ENCODE peak calls at places on chromosome 1, in five cellular contexts. X, P, D, Z and T are unnamed samples.
A peak's percentile ranks its signal among the peaks of the same experiment; 100 is the strongest.

GRCh38 chr1:232474821-232475220 is 155.1 kb downstream of the SIPA1L2 start:
- DNase-seq in X (no peak), P (no peak), D (no peak), Z (no peak), T (no peak)

GRCh38 chr1:23865543-23865930 is 2.6 kb downstream of the FUCA1 start:
- DNase-seq in X (peak; percentile 77), P (no peak), D (no peak), Z (peak; percentile 14), T (no peak)

GRCh38 chr1:222339371-222339947 is 208.4 kb downstream of the HHIPL2 start:
- DNase-seq in X (no peak), P (no peak), D (no peak), Z (no peak), T (no peak)

GRCh38 chr1:18618546-18619466 is 11.8 kb upstream of the PAX7 start:
- DNase-seq in X (no peak), P (no peak), D (no peak), Z (no peak), T (no peak)

GRCh38 chr1:41795205-41795762 is 123.4 kb downstream of the HIVEP3 start:
- DNase-seq in X (no peak), P (no peak), D (no peak), Z (no peak), T (no peak)

GRCh38 chr1:165056914-165057313 is 299.6 kb downstream of the LMX1A start:
- DNase-seq in X (no peak), P (no peak), D (no peak), Z (no peak), T (no peak)

GRCh38 chr1:151401125-151401788 is 1.9 kb downstream of the PSMB4 start:
- DNase-seq in X (no peak), P (no peak), D (no peak), Z (no peak), T (no peak)

GRCh38 chr1:184497962-184498723 is 111.3 kb downstream of the C1orf21 start:
- DNase-seq in X (no peak), P (no peak), D (no peak), Z (no peak), T (no peak)

GRCh38 chr1:199009447-199009846 is 370.6 kb downstream of the PTPRC start:
- DNase-seq in X (peak; percentile 47), P (no peak), D (no peak), Z (no peak), T (no peak)

GRCh38 chr1:211829343-211830054 is 1.1 kb downstream of the LPGAT1 start:
- DNase-seq in X (peak; percentile 62), P (no peak), D (no peak), Z (peak; percentile 28), T (peak; percentile 61)

GRCh38 chr1:1178794-1179331 is 5.2 kb downstream of the TTLL10 start:
- DNase-seq in X (no peak), P (no peak), D (no peak), Z (no peak), T (no peak)

GRCh38 chr1:191648939-191649338 is 509.3 kb upstream of the RGS18 start:
- DNase-seq in X (no peak), P (no peak), D (no peak), Z (no peak), T (no peak)

GRCh38 chr1:42684139-42684538 is 1.9 kb downstream of the YBX1 start:
- DNase-seq in X (peak; percentile 43), P (no peak), D (no peak), Z (no peak), T (peak; percentile 50)